ENCODE peak calls at places on chromosomes 13 and 19, in four cellular contexts. Y is lung, I is LNCaP clone FGC, K is K562. B is an unnamed sample.

GRCh38 chr13:24251525-24251924 is 57.9 kb upstream of the C1QTNF9 start:
- DNase-seq in Y (no peak), I (no peak), K (no peak), B (no peak)

GRCh38 chr13:85772379-85772778 is 26.8 kb downstream of the SLITRK6 start:
- DNase-seq in Y (no peak), I (no peak), K (no peak), B (no peak)

GRCh38 chr13:76647550-76647949 is 238.7 kb downstream of the KCTD12 start:
- DNase-seq in Y (no peak), I (no peak), K (no peak), B (no peak)

GRCh38 chr19:42303101-42303464 is 659 bp upstream of the PAFAH1B3 start:
- DNase-seq in Y (no peak), I (no peak), K (no peak), B (no peak)

GRCh38 chr19:2324220-2324948 is 4.0 kb downstream of the LSM7 start:
- DNase-seq in Y (no peak), I (no peak), K (no peak), B (no peak)

GRCh38 chr13:33875658-33876401 is 57.9 kb downstream of the RFC3 start:
- DNase-seq in Y (no peak), I (no peak), K (no peak), B (no peak)

GRCh38 chr13:108859202-108860012 is 230.0 kb downstream of the MYO16 start:
- DNase-seq in Y (no peak), I (no peak), K (no peak), B (no peak)

GRCh38 chr13:98613591-98613990 is 36.7 kb upstream of the STK24 start:
- DNase-seq in Y (no peak), I (no peak), K (no peak), B (no peak)

GRCh38 chr13:109778102-109778542 is 8.3 kb downstream of the IRS2 start:
- DNase-seq in Y (no peak), I (no peak), K (no peak), B (no peak)

GRCh38 chr13:76481738-76482137 is 404.5 kb downstream of the KCTD12 start:
- DNase-seq in Y (no peak), I (no peak), K (no peak), B (no peak)

GRCh38 chr13:99380402-99380801 is 73.2 kb upstream of the GPR183 start:
- DNase-seq in Y (no peak), I (no peak), K (no peak), B (no peak)

GRCh38 chr19:53903055-53903680 is 5.9 kb upstream of the CACNG7 start:
- DNase-seq in Y (no peak), I (peak), K (peak), B (no peak)

GRCh38 chr19:17610384-17610783 is 54.9 kb downstream of the COLGALT1 start:
- DNase-seq in Y (no peak), I (no peak), K (peak), B (no peak)

GRCh38 chr19:367963-368623 is 23.5 kb upstream of the MIER2 start:
- DNase-seq in Y (no peak), I (no peak), K (no peak), B (no peak)

GRCh38 chr13:85974604-85975366 is 175.6 kb upstream of the SLITRK6 start:
- DNase-seq in Y (no peak), I (no peak), K (no peak), B (no peak)

GRCh38 chr13:112700291-112701060 is 10.6 kb downstream of the ATP11A start:
- DNase-seq in Y (no peak), I (no peak), K (no peak), B (no peak)

GRCh38 chr19:30074741-30075460 is 132.9 kb downstream of the URI1 start:
- DNase-seq in Y (no peak), I (no peak), K (no peak), B (no peak)

GRCh38 chr19:48121066-48121465 is 10.4 kb upstream of the PLA2G4C start:
- DNase-seq in Y (no peak), I (no peak), K (no peak), B (no peak)

GRCh38 chr19:48113190-48113917 is 2.7 kb upstream of the PLA2G4C start:
- DNase-seq in Y (no peak), I (no peak), K (no peak), B (no peak)

GRCh38 chr19:48121909-48122371 is 11.3 kb upstream of the PLA2G4C start:
- DNase-seq in Y (no peak), I (no peak), K (no peak), B (no peak)

GRCh38 chr19:48120505-48120904 is 9.9 kb upstream of the PLA2G4C start:
- DNase-seq in Y (no peak), I (no peak), K (peak), B (no peak)

DNA sequence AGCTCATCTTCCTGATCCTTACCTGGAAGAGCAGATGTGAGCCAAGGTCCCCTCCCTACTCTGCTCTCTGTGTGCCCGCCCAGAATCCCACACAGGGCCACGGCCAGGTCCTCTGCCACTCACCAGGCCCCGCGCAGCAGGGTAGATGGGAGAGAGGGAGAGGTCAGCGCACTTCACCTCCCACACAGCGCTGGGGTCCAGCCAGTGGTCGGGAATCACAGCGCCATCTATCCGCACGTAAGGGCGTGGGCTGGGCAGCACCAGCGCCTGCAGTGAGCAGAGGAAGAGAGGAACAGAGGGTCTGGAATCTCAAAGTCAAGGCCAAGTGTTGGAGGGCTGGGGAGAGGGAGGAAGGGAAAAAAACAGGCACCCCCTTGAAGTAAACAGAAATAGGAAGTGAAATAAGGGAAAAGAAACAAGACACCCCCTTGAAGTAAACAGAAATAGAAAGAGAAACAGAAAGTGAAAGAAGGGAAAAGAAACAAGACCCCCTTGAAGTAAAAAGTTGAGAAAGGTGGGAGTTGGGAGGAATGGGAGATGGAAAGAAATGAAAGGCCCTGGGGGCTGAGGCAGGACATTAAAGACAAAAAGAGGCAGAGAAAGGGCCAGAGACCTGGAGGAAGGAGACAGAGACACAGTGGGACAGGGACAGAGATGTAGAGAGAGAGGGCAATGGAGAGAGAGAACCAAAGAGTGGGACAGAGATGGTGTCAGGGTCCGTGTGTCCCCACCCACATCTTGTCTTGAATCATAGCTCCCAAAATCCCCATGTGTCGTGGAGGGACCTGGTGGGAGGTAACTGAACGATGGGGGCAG is 7.1 kb upstream of the PLA2G4C start:
- DNase-seq in Y (no peak), I (no peak), K (no peak), B (no peak)
- TF ChIP-seq CTCF in Y (no peak), I (no peak), K (no peak), B (no peak)

GRCh38 chr19:14347999-14348889 is 33.0 kb upstream of the ADGRE5 start:
- DNase-seq in Y (peak), I (no peak), K (peak), B (peak)
- H3K4me3 ChIP-seq in Y (no peak), I (peak), K (peak), B (peak)

DNA sequence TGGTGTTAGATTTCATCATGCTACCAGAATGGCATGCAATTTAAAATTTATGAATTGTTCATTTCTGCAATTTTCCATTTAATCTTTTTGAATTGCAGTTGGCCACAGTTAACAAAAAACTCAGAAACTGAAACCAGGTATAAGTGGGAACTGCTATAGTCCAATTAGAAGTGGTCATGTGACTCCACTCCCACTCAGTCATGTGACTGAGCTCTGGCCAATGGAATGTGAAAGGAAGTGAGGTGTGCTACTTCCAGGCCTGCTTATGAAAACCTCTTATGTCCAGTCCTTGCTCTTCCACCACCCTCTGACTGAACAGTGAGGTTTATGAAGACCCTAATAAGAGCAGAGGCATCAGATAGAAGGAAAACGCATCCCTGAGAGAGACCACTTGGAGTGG is 47.0 kb downstream of the DLEU7 start:
- DNase-seq in Y (no peak), I (no peak), K (no peak), B (no peak)
- TF ChIP-seq CTCF in Y (no peak), I (no peak), K (no peak), B (no peak)

DNA sequence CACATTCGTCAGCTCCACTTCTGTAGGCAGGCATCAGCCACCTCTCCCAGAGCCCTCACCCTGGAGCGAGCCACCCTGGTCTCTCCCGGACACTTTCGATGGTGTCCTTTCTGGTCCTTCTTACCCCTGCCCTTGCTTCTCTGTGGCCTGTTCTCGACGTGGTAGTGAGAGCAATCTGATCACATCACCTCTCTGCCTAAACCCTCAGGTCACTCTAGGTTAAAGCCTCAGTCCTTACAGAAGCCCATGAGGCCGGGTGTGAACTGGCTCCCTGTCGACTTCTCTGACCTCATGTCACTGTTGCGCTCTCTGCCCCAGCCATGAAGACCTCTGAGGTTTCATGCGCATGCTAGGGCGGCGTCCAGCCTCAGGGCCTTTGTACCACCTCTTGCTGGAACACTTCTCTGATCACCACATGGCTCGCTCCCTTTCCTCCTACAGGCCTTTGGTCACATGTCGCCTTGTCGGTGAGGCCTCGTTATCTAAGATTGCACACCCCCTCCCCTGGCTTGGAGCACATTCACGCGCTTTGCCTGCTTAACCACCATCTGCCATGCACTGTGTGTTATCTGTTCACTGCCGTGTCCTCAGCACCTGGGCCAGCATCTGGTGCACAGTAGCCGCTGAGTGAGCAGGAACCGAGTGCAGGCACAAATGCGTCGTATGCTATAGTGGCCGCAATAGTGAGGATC is 101.5 kb downstream of the DPF1 start:
- DNase-seq in Y (no peak), I (no peak), K (peak), B (peak)
- H3K4me3 ChIP-seq in Y (no peak), I (no peak), K (no peak), B (no peak)

DNA sequence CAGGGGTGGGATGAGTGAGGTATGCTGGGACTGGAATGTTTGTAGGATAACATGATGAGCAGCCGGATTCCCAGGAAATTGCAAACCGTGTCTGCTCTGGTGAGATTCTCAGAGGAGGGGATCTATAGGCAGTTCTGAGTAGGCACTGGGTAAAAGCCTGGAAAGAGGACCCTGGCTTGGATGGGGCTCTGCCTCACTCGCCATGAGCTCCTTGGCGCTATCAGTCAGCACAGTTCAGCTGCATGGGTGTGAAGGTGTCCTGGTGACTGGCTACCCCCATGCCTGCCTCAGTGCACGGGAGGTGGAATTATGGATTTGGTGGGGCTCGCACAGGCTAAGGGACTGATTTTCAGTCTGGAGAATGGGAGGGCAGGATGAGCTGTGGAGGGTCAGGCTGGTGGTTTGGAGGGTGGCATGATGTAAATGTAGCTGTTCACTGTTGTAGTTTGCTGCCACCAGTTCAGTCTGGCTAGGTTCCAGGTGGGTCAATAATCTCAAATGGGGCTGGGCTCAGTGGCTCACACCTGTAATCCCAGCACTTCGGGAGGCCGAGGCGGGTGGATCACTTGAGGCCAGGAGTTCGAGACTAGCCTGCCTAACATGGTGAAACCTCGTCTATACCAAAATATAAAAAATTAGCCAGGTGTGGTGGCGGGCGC is 9.2 kb upstream of the ZNF627 start:
- DNase-seq in Y (no peak), I (no peak), K (no peak), B (peak)
- TF ChIP-seq CTCF in Y (no peak), I (no peak), K (peak), B (no peak)

GRCh38 chr19:45613926-45614725 is 12.1 kb upstream of the GPR4 start:
- DNase-seq in Y (no peak), I (no peak), K (no peak), B (no peak)

GRCh38 chr19:45615795-45616708 is 14.0 kb upstream of the GPR4 start:
- DNase-seq in Y (peak), I (peak), K (peak), B (peak)

GRCh38 chr19:45621976-45622503 is 17.2 kb downstream of the EML2 start:
- DNase-seq in Y (no peak), I (no peak), K (no peak), B (no peak)

GRCh38 chr19:45621389-45621788 is 17.8 kb downstream of the EML2 start:
- DNase-seq in Y (no peak), I (no peak), K (no peak), B (no peak)

GRCh38 chr19:45616709-45617027 is 14.7 kb upstream of the GPR4 start:
- DNase-seq in Y (no peak), I (no peak), K (no peak), B (no peak)
- H3K4me3 ChIP-seq in Y (no peak), I (no peak), K (peak), B (no peak)

DNA sequence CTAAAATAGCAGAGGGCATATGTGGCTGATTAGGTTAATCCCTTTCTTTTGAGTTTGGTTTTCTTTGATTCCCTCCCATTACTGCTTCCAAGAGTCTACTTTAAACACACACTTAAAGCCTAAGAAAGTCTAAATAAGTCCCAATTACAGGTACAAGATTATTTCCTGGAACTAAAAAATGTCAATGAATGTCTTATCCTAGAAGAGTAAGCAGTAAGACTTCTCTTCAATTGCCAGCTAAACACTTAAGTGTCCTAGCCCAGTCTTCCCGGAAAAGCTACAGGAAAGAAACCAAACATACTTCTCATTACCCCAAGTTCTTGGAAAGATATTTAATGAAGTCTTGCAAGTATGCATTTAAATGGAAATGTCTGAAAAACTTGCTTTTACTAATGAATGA is 233.1 kb downstream of the DCLK1 start:
- DNase-seq in Y (no peak), I (no peak), K (no peak), B (no peak)
- TF ChIP-seq CTCF in Y (no peak), I (no peak), K (no peak), B (no peak)

GRCh38 chr13:48582086-48582485 is 49.2 kb upstream of the RCBTB2 start:
- DNase-seq in Y (no peak), I (no peak), K (no peak), B (no peak)

GRCh38 chr13:48579167-48579918 is 46.5 kb upstream of the RCBTB2 start:
- DNase-seq in Y (no peak), I (no peak), K (no peak), B (no peak)

GRCh38 chr13:48580185-48580803 is 47.4 kb upstream of the RCBTB2 start:
- DNase-seq in Y (peak), I (peak), K (peak), B (no peak)

GRCh38 chr13:48578516-48579166 is 45.8 kb upstream of the RCBTB2 start:
- DNase-seq in Y (peak), I (no peak), K (no peak), B (no peak)

DNA sequence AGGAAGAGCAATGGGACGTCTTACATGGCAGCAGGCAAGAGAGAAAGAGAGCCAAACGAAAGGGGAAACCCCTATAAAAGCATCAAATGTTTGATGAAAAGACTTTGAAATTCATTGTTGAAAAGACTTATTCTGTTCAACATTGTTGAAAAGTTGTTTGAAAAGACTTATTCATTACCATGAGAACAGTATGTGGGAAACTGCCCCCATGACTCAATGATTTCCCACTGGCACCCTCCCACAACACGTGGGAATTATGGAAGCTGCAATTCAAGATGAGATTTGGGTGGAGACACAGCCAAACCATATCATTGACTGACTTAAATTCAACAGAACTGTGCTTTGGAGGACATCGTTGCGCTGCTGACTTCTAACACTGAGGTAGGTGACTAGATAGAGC is 48.0 kb upstream of the RCBTB2 start:
- DNase-seq in Y (no peak), I (no peak), K (no peak), B (no peak)
- H3K4me3 ChIP-seq in Y (no peak), I (no peak), K (no peak), B (no peak)

GRCh38 chr19:56158170-56158757 is 17.2 kb downstream of the ZNF444 start:
- DNase-seq in Y (no peak), I (no peak), K (no peak), B (no peak)
- TF ChIP-seq CTCF in Y (no peak), I (no peak), K (no peak), B (no peak)

DNA sequence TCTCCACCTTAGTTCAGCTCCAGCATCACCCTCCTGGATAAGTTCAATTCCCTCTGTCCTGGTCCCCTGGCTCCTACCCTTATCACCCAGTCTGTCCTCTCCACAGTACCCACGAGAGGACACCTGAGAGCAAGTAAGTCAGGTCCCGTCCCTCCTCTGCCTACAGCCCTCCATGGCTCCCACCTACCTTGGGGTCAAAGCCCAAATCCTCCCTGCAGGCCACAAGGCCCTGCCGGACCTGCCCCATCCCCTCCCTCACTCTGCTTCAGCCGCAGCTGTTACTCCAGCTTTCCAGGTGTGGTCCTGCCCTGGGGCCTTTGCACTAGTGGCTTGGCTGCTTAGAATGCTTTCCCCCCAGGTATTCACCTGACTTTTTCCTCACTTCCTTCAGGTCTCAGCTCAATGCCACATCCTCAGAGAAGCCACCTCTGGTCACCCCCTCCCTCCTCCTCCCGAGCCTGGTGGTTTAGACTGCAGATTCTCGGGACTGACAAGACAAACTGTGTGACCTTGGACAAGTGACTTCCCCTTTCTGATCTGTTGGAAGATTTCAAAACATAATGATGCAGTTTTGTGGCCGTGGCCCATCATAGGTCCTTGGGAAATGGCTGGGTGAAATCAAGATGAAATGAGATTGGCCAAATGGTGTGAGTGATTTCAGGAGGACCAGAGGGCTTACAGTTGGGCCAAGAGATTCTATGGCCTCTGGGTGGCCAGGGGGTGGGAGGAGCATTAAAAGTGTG is 3.6 kb downstream of the TUBB4A start:
- DNase-seq in Y (no peak), I (no peak), K (peak), B (no peak)
- H3K4me3 ChIP-seq in Y (no peak), I (no peak), K (no peak), B (no peak)

B was measured in WERI-Rb-1.